ENCODE peak calls at places on chromosomes 6 and 20, in four cellular contexts. One of them, this sample, is unnamed.
A peak's percentile ranks its signal among the peaks of the same experiment; 100 is the strongest.

GRCh38 chr20:62156592-62157386 is 13.2 kb downstream of the SS18L1 start:
- DNase-seq in vagina: no peak
- DNase-seq in transverse colon: peak; percentile 63
- DNase-seq in HCT116: peak; percentile 46
- DNase-seq in this sample: no peak

GRCh38 chr6:145147559-145147958 is 587.8 kb downstream of the EPM2A start:
- DNase-seq in vagina: no peak
- DNase-seq in transverse colon: no peak
- DNase-seq in HCT116: no peak
- DNase-seq in this sample: no peak

GRCh38 chr6:94636780-94637385 is 940.5 kb upstream of the MANEA start:
- DNase-seq in vagina: no peak
- DNase-seq in transverse colon: no peak
- DNase-seq in HCT116: peak; percentile 19
- DNase-seq in this sample: no peak

GRCh38 chr6:125363360-125364121 is 61.8 kb upstream of the HDDC2 start:
- DNase-seq in vagina: no peak
- DNase-seq in transverse colon: peak; percentile 22
- DNase-seq in HCT116: no peak
- DNase-seq in this sample: peak; percentile 82

GRCh38 chr20:46128310-46129151 is 10.4 kb downstream of the CD40 start:
- DNase-seq in vagina: no peak
- DNase-seq in transverse colon: no peak
- DNase-seq in HCT116: no peak
- DNase-seq in this sample: peak; percentile 61

GRCh38 chr6:88982720-88983119 is 19.3 kb upstream of the RNGTT start:
- DNase-seq in vagina: no peak
- DNase-seq in transverse colon: no peak
- DNase-seq in HCT116: peak; percentile 57
- DNase-seq in this sample: peak; percentile 84

GRCh38 chr20:58256842-58257241 is 28.4 kb upstream of the ANKRD60 start:
- DNase-seq in vagina: no peak
- DNase-seq in transverse colon: no peak
- DNase-seq in HCT116: no peak
- DNase-seq in this sample: no peak

GRCh38 chr6:16205377-16206144 is 32.8 kb upstream of the GMPR start:
- DNase-seq in vagina: no peak
- DNase-seq in transverse colon: no peak
- DNase-seq in HCT116: no peak
- DNase-seq in this sample: no peak

GRCh38 chr20:1654994-1655393 is 2.6 kb downstream of the SIRPG start:
- DNase-seq in vagina: no peak
- DNase-seq in transverse colon: no peak
- DNase-seq in HCT116: no peak
- DNase-seq in this sample: no peak

GRCh38 chr6:146914563-146915483 is 289.4 kb upstream of the STXBP5 start:
- DNase-seq in vagina: no peak
- DNase-seq in transverse colon: no peak
- DNase-seq in HCT116: peak; percentile 84
- DNase-seq in this sample: peak; percentile 68

GRCh38 chr6:50271266-50271665 is 221.5 kb upstream of the DEFB112 start:
- DNase-seq in vagina: no peak
- DNase-seq in transverse colon: no peak
- DNase-seq in HCT116: no peak
- DNase-seq in this sample: no peak

GRCh38 chr20:36062799-36063198 is 91.7 kb upstream of the EPB41L1 start:
- DNase-seq in vagina: no peak
- DNase-seq in transverse colon: no peak
- DNase-seq in HCT116: no peak
- DNase-seq in this sample: no peak

GRCh38 chr6:157912326-157912725 is 69.3 kb upstream of the SYNJ2 start:
- DNase-seq in vagina: no peak
- DNase-seq in transverse colon: no peak
- DNase-seq in HCT116: no peak
- DNase-seq in this sample: no peak

GRCh38 chr6:118083711-118084110 is 176.6 kb downstream of the SLC35F1 start:
- DNase-seq in vagina: no peak
- DNase-seq in transverse colon: no peak
- DNase-seq in HCT116: no peak
- DNase-seq in this sample: no peak

GRCh38 chr20:63850689-63851547 is 10.4 kb upstream of the ABHD16B start:
- DNase-seq in vagina: no peak
- DNase-seq in transverse colon: peak; percentile 63
- DNase-seq in HCT116: no peak
- DNase-seq in this sample: no peak
- TF ChIP-seq POLR2AphosphoS5 in vagina: no peak
- TF ChIP-seq POLR2AphosphoS5 in transverse colon: no peak
- TF ChIP-seq POLR2AphosphoS5 in HCT116: no peak
- TF ChIP-seq POLR2AphosphoS5 in this sample: no peak

GRCh38 chr6:30265166-30265565 is 52.0 kb upstream of the TRIM26 start:
- DNase-seq in vagina: no peak
- DNase-seq in transverse colon: no peak
- DNase-seq in HCT116: no peak
- DNase-seq in this sample: no peak
- H3K27ac ChIP-seq in vagina: no peak overlapping the region
- H3K27ac ChIP-seq in transverse colon: no peak overlapping the region
- H3K27ac ChIP-seq in HCT116: no peak overlapping the region
- H3K27ac ChIP-seq in this sample: no peak overlapping the region

GRCh38 chr6:109340811-109341210 is 41.5 kb downstream of the CD164 start:
- DNase-seq in vagina: no peak
- DNase-seq in transverse colon: no peak
- DNase-seq in HCT116: no peak
- DNase-seq in this sample: no peak

GRCh38 chr6:109342564-109342963 is 39.7 kb downstream of the CD164 start:
- DNase-seq in vagina: no peak
- DNase-seq in transverse colon: no peak
- DNase-seq in HCT116: no peak
- DNase-seq in this sample: no peak

GRCh38 chr6:109345986-109346385 is 36.3 kb downstream of the CD164 start:
- DNase-seq in vagina: no peak
- DNase-seq in transverse colon: no peak
- DNase-seq in HCT116: no peak
- DNase-seq in this sample: no peak

GRCh38 chr6:109344226-109344625 is 38.0 kb downstream of the CD164 start:
- DNase-seq in vagina: no peak
- DNase-seq in transverse colon: no peak
- DNase-seq in HCT116: no peak
- DNase-seq in this sample: no peak

GRCh38 chr6:109343518-109343917 is 38.7 kb downstream of the CD164 start:
- DNase-seq in vagina: no peak
- DNase-seq in transverse colon: no peak
- DNase-seq in HCT116: no peak
- DNase-seq in this sample: no peak
- TF ChIP-seq POLR2AphosphoS5 in vagina: no peak
- TF ChIP-seq POLR2AphosphoS5 in transverse colon: no peak
- TF ChIP-seq POLR2AphosphoS5 in HCT116: no peak
- TF ChIP-seq POLR2AphosphoS5 in this sample: no peak

GRCh38 chr6:42136508-42137191 is 5.8 kb downstream of the C6orf132 start:
- DNase-seq in vagina: no peak
- DNase-seq in transverse colon: peak; percentile 40
- DNase-seq in HCT116: peak; percentile 88
- DNase-seq in this sample: no peak

GRCh38 chr6:42135722-42136121 is 6.7 kb downstream of the C6orf132 start:
- DNase-seq in vagina: no peak
- DNase-seq in transverse colon: no peak
- DNase-seq in HCT116: no peak
- DNase-seq in this sample: no peak

GRCh38 chr6:42138190-42138589 is 4.2 kb downstream of the C6orf132 start:
- DNase-seq in vagina: no peak
- DNase-seq in transverse colon: no peak
- DNase-seq in HCT116: no peak
- DNase-seq in this sample: no peak

GRCh38 chr6:42138630-42139619 is 3.5 kb downstream of the C6orf132 start:
- DNase-seq in vagina: no peak
- DNase-seq in transverse colon: no peak
- DNase-seq in HCT116: no peak
- DNase-seq in this sample: no peak

GRCh38 chr6:42137192-42137753 is 5.1 kb downstream of the C6orf132 start:
- DNase-seq in vagina: no peak
- DNase-seq in transverse colon: peak; percentile 65
- DNase-seq in HCT116: no peak
- DNase-seq in this sample: no peak
- H3K27ac ChIP-seq in vagina: no peak overlapping the region
- H3K27ac ChIP-seq in transverse colon: peak overlapping the region; percentile 88
- H3K27ac ChIP-seq in HCT116: peak overlapping the region; percentile 89
- H3K27ac ChIP-seq in this sample: no peak overlapping the region

GRCh38 chr20:56783826-56784225 is 154.7 kb downstream of the TFAP2C start:
- DNase-seq in vagina: no peak
- DNase-seq in transverse colon: no peak
- DNase-seq in HCT116: no peak
- DNase-seq in this sample: no peak

GRCh38 chr20:56793916-56794315 is 164.8 kb downstream of the TFAP2C start:
- DNase-seq in vagina: no peak
- DNase-seq in transverse colon: no peak
- DNase-seq in HCT116: no peak
- DNase-seq in this sample: no peak

GRCh38 chr20:56788671-56789610 is 159.8 kb downstream of the TFAP2C start:
- DNase-seq in vagina: no peak
- DNase-seq in transverse colon: no peak
- DNase-seq in HCT116: no peak
- DNase-seq in this sample: no peak

GRCh38 chr20:56786503-56786902 is 157.4 kb downstream of the TFAP2C start:
- DNase-seq in vagina: no peak
- DNase-seq in transverse colon: no peak
- DNase-seq in HCT116: no peak
- DNase-seq in this sample: peak; percentile 84

GRCh38 chr20:56788041-56788670 is 159.1 kb downstream of the TFAP2C start:
- DNase-seq in vagina: no peak
- DNase-seq in transverse colon: peak; percentile 17
- DNase-seq in HCT116: peak; percentile 92
- DNase-seq in this sample: peak; percentile 81
- TF ChIP-seq POLR2AphosphoS5 in vagina: peak; percentile 69
- TF ChIP-seq POLR2AphosphoS5 in transverse colon: peak; percentile 68
- TF ChIP-seq POLR2AphosphoS5 in HCT116: peak; percentile 55
- TF ChIP-seq POLR2AphosphoS5 in this sample: peak; percentile 58

GRCh38 chr6:127160484-127160883 is 42.0 kb downstream of the RSPO3 start:
- DNase-seq in vagina: no peak
- DNase-seq in transverse colon: no peak
- DNase-seq in HCT116: no peak
- DNase-seq in this sample: no peak
- H3K27ac ChIP-seq in vagina: no peak overlapping the region
- H3K27ac ChIP-seq in transverse colon: no peak overlapping the region
- H3K27ac ChIP-seq in HCT116: no peak overlapping the region
- H3K27ac ChIP-seq in this sample: no peak overlapping the region

GRCh38 chr6:34671801-34672656 is 24.5 kb downstream of the ILRUN start:
- DNase-seq in vagina: no peak
- DNase-seq in transverse colon: peak; percentile 68
- DNase-seq in HCT116: no peak
- DNase-seq in this sample: no peak
- TF ChIP-seq POLR2AphosphoS5 in vagina: no peak
- TF ChIP-seq POLR2AphosphoS5 in transverse colon: peak; percentile 16
- TF ChIP-seq POLR2AphosphoS5 in HCT116: no peak
- TF ChIP-seq POLR2AphosphoS5 in this sample: no peak

GRCh38 chr6:85677243-85677956 is 34.7 kb upstream of the SYNCRIP start:
- DNase-seq in vagina: no peak
- DNase-seq in transverse colon: no peak
- DNase-seq in HCT116: no peak
- DNase-seq in this sample: no peak
- H3K27ac ChIP-seq in vagina: peak overlapping the region; percentile 86
- H3K27ac ChIP-seq in transverse colon: peak overlapping the region; percentile 95
- H3K27ac ChIP-seq in HCT116: peak overlapping the region; percentile 83
- H3K27ac ChIP-seq in this sample: peak overlapping the region; percentile 91